ENCODE peak calls at places on chromosomes 11 and 22, in five cellular contexts. One of them, this sample, is unnamed.

GRCh38 chr11:21475276-21475675 is 717.6 kb upstream of the ANO5 start:
- DNase-seq in A549: peak
- DNase-seq in HepG2: no peak
- DNase-seq in GM12878: no peak
- DNase-seq in endothelial cell of umbilical vein: no peak
- DNase-seq in this sample: peak

GRCh38 chr11:121389651-121390050 is 62.5 kb upstream of the SORL1 start:
- DNase-seq in A549: no peak
- DNase-seq in HepG2: no peak
- DNase-seq in GM12878: no peak
- DNase-seq in endothelial cell of umbilical vein: no peak
- DNase-seq in this sample: no peak

GRCh38 chr11:74403607-74404006 is 5.4 kb upstream of the PGM2L1 start:
- DNase-seq in A549: no peak
- DNase-seq in HepG2: no peak
- DNase-seq in GM12878: no peak
- DNase-seq in endothelial cell of umbilical vein: peak
- DNase-seq in this sample: no peak

GRCh38 chr11:63574856-63575602 is 11.8 kb upstream of the PLAAT2 start:
- DNase-seq in A549: no peak
- DNase-seq in HepG2: peak
- DNase-seq in GM12878: no peak
- DNase-seq in endothelial cell of umbilical vein: no peak
- DNase-seq in this sample: peak

GRCh38 chr11:64561984-64562722 is 28.9 kb upstream of the SLC22A12 start:
- DNase-seq in A549: no peak
- DNase-seq in HepG2: no peak
- DNase-seq in GM12878: no peak
- DNase-seq in endothelial cell of umbilical vein: no peak
- DNase-seq in this sample: no peak

GRCh38 chr11:17765381-17766359 is 31.1 kb downstream of the KCNC1 start:
- DNase-seq in A549: peak
- DNase-seq in HepG2: no peak
- DNase-seq in GM12878: no peak
- DNase-seq in endothelial cell of umbilical vein: no peak
- DNase-seq in this sample: no peak

GRCh38 chr11:57094206-57094940 is 87.4 kb upstream of the LRRC55 start:
- DNase-seq in A549: peak
- DNase-seq in HepG2: no peak
- DNase-seq in GM12878: no peak
- DNase-seq in endothelial cell of umbilical vein: no peak
- DNase-seq in this sample: no peak

GRCh38 chr22:49158741-49159564 is 668.7 kb downstream of the BRD1 start:
- DNase-seq in A549: no peak
- DNase-seq in HepG2: no peak
- DNase-seq in GM12878: no peak
- DNase-seq in endothelial cell of umbilical vein: no peak
- DNase-seq in this sample: no peak

GRCh38 chr11:98307827-98308491 is 712.8 kb upstream of the CNTN5 start:
- DNase-seq in A549: no peak
- DNase-seq in HepG2: no peak
- DNase-seq in GM12878: no peak
- DNase-seq in endothelial cell of umbilical vein: no peak
- DNase-seq in this sample: no peak

GRCh38 chr11:116910378-116910777 is 73.0 kb upstream of the APOA1 start:
- DNase-seq in A549: no peak
- DNase-seq in HepG2: no peak
- DNase-seq in GM12878: no peak
- DNase-seq in endothelial cell of umbilical vein: no peak
- DNase-seq in this sample: no peak

GRCh38 chr11:17992916-17993315 is 19.9 kb downstream of the SERGEF start:
- DNase-seq in A549: no peak
- DNase-seq in HepG2: no peak
- DNase-seq in GM12878: no peak
- DNase-seq in endothelial cell of umbilical vein: no peak
- DNase-seq in this sample: no peak

GRCh38 chr22:47088480-47089145 is 326.2 kb downstream of the TBC1D22A start:
- DNase-seq in A549: no peak
- DNase-seq in HepG2: no peak
- DNase-seq in GM12878: no peak
- DNase-seq in endothelial cell of umbilical vein: no peak
- DNase-seq in this sample: no peak

DNA sequence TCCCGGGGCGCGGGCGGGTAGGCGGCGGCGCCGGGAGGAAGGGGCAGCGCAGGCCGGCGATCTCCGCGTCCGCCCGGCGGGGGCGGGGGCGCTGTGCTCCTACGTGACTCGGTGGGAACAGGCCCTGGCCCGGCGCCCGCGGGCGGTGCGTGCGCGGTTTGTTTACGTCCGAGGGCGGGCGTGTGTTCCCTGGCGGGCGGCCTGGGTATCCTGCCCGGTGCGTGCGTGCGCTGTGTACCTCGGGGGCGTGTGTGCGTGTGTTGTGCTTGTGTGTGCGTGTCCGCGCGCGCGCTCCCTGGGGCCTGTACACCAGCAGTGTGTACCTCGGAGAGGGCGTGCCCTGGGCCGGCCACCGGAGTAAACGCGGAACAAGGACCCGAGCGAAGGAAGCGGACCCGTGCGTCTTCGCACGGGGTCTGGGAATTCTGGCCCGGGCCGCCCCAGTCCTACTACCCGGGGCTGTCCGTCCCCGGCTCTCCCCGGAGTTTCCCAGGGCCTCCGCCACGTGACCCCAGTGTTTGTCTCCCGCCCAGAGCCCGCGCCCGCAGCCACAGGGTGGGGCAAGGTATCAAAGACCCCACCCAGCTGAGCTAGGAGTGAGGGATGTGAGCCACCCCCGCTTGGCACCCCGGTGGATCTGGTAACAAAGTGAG is 769 bp downstream of the MAFF start:
- DNase-seq in A549: peak
- DNase-seq in HepG2: peak
- DNase-seq in GM12878: no peak
- DNase-seq in endothelial cell of umbilical vein: peak
- DNase-seq in this sample: peak
- TF ChIP-seq POLR2A in A549: no peak
- TF ChIP-seq POLR2A in HepG2: no peak
- TF ChIP-seq POLR2A in GM12878: peak
- TF ChIP-seq POLR2A in endothelial cell of umbilical vein: no peak
- TF ChIP-seq POLR2A in this sample: no peak

GRCh38 chr11:61160487-61161189 is 588 bp downstream of the VPS37C start:
- DNase-seq in A549: no peak
- DNase-seq in HepG2: no peak
- DNase-seq in GM12878: no peak
- DNase-seq in endothelial cell of umbilical vein: peak
- DNase-seq in this sample: no peak

GRCh38 chr11:61162092-61162935 is 1.1 kb upstream of the VPS37C start:
- DNase-seq in A549: peak
- DNase-seq in HepG2: peak
- DNase-seq in GM12878: no peak
- DNase-seq in endothelial cell of umbilical vein: peak
- DNase-seq in this sample: peak

GRCh38 chr11:61158691-61159381 is 2.4 kb downstream of the VPS37C start:
- DNase-seq in A549: no peak
- DNase-seq in HepG2: no peak
- DNase-seq in GM12878: no peak
- DNase-seq in endothelial cell of umbilical vein: peak
- DNase-seq in this sample: no peak

GRCh38 chr11:61163714-61164609 is 2.7 kb upstream of the VPS37C start:
- DNase-seq in A549: no peak
- DNase-seq in HepG2: no peak
- DNase-seq in GM12878: no peak
- DNase-seq in endothelial cell of umbilical vein: no peak
- DNase-seq in this sample: peak

DNA sequence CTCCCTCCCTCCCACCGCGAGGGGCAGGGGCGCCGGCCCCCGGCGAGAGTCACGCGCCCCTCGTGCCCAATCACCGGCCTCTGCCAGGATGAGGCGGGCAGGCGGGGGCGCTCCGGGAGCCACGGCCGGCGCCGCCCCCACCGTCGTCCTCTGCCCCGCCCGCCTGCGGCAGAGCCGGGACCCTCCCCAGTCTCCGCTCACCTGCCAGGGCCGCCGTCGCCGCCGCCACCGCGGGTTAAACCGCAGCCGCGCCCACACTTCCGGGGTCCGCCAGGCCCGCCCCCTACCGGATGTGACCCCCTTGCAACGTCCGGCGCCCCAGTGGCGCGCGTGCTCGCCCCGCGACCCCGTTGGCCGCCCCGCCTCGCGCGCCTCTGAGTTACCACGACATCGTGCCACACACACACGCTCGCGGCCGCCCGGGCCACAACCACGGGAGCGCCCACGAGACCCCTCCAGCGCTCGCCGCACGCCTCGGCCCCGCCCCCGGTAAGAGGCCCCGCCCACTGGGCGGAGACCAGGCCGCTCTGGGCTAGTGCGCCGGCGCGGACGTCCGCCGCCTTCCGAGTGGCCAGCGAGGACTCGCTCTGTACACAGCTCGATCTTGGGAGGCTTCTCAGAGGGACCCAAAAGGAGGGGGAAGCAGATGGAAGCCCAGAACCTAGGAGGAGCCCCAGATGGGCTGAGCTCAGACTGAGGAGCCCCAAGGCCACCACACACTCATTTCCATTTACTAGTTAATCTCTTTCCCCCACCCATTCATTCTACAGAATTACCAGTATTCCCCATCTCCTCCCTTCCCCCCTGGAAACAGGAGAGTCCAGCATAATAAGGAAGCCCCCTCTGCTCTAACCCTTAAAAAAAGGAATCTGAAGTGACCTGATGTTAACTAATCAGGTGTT is at the start of gene VPS37C:
- DNase-seq in A549: peak
- DNase-seq in HepG2: peak
- DNase-seq in GM12878: peak
- DNase-seq in endothelial cell of umbilical vein: peak
- DNase-seq in this sample: peak
- TF ChIP-seq CTCF in A549: no peak
- TF ChIP-seq CTCF in HepG2: peak
- TF ChIP-seq CTCF in GM12878: no peak
- TF ChIP-seq CTCF in endothelial cell of umbilical vein: no peak
- TF ChIP-seq CTCF in this sample: no peak

GRCh38 chr11:70878366-70878765 is 374.0 kb downstream of the SHANK2 start:
- DNase-seq in A549: no peak
- DNase-seq in HepG2: no peak
- DNase-seq in GM12878: no peak
- DNase-seq in endothelial cell of umbilical vein: no peak
- DNase-seq in this sample: no peak

GRCh38 chr11:70877151-70877550 is 375.2 kb downstream of the SHANK2 start:
- DNase-seq in A549: no peak
- DNase-seq in HepG2: no peak
- DNase-seq in GM12878: no peak
- DNase-seq in endothelial cell of umbilical vein: no peak
- DNase-seq in this sample: no peak

GRCh38 chr11:70873736-70874412 is 378.5 kb downstream of the SHANK2 start:
- DNase-seq in A549: no peak
- DNase-seq in HepG2: no peak
- DNase-seq in GM12878: no peak
- DNase-seq in endothelial cell of umbilical vein: no peak
- DNase-seq in this sample: no peak

GRCh38 chr11:70879601-70880285 is 372.6 kb downstream of the SHANK2 start:
- DNase-seq in A549: no peak
- DNase-seq in HepG2: no peak
- DNase-seq in GM12878: no peak
- DNase-seq in endothelial cell of umbilical vein: no peak
- DNase-seq in this sample: no peak

DNA sequence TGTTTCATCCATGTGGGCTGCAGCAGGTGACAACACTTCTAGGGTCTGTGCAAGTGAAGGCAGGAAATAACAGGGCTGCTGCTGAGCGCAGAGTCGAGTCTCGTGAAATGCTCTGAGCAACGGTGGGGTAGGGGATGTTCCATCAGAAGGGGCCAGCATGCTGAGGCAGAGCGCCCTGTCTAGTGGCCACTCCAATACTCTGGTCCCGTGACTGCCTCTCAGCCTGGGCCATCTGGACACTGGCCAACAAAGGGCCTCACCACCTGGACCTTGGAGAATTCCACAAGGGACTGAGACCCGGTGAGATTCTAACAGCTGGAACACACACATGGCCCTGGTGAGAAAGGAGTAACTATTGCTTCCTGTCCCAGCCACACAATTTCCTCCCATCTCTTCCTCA is 375.7 kb downstream of the SHANK2 start:
- DNase-seq in A549: no peak
- DNase-seq in HepG2: no peak
- DNase-seq in GM12878: no peak
- DNase-seq in endothelial cell of umbilical vein: no peak
- DNase-seq in this sample: no peak
- TF ChIP-seq MYC in A549: no peak
- TF ChIP-seq MYC in HepG2: no peak
- TF ChIP-seq MYC in GM12878: no peak
- TF ChIP-seq MYC in endothelial cell of umbilical vein: no peak
- TF ChIP-seq MYC in this sample: no peak

GRCh38 chr22:17084554-17085276 is at the start of gene IL17RA:
- DNase-seq in A549: peak
- DNase-seq in HepG2: peak
- DNase-seq in GM12878: peak
- DNase-seq in endothelial cell of umbilical vein: peak
- DNase-seq in this sample: peak
- TF ChIP-seq POLR2A in A549: peak
- TF ChIP-seq POLR2A in HepG2: peak
- TF ChIP-seq POLR2A in GM12878: peak
- TF ChIP-seq POLR2A in endothelial cell of umbilical vein: peak
- TF ChIP-seq POLR2A in this sample: peak

DNA sequence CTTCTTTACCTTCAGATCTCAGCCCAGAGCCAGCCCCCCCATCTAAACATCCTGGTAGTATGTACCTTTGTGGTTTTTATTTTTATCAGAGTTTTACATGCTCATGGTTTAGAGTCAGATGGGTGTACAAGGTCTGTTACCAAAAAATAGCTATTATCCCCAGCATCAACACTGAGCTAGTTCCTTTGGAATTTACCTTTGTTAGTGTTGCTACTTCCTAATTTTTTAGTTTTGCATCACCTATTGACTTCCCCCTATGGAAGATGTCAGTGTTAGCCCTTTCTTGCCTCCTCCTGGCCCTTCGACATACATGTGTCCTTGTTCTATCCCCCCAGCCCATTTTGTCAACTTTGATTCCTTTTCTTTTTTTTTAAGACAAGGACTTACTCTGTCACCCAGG is 7.4 kb downstream of the UPB1 start:
- DNase-seq in A549: no peak
- DNase-seq in HepG2: no peak
- DNase-seq in GM12878: no peak
- DNase-seq in endothelial cell of umbilical vein: no peak
- DNase-seq in this sample: no peak
- TF ChIP-seq CTCF in A549: no peak
- TF ChIP-seq CTCF in HepG2: no peak
- TF ChIP-seq CTCF in GM12878: no peak
- TF ChIP-seq CTCF in endothelial cell of umbilical vein: no peak
- TF ChIP-seq CTCF in this sample: no peak

GRCh38 chr22:23388492-23389009 is 191.5 kb downstream of the IGLL1 start:
- DNase-seq in A549: no peak
- DNase-seq in HepG2: no peak
- DNase-seq in GM12878: no peak
- DNase-seq in endothelial cell of umbilical vein: no peak
- DNase-seq in this sample: no peak
- TF ChIP-seq MYC in A549: no peak
- TF ChIP-seq MYC in HepG2: no peak
- TF ChIP-seq MYC in GM12878: no peak
- TF ChIP-seq MYC in endothelial cell of umbilical vein: no peak
- TF ChIP-seq MYC in this sample: no peak